ENCODE peak calls at places on chromosomes 2 and 18, in eight cellular contexts. D is body of pancreas; W is posterior vena cava; F is kidney epithelial cell; R is mesothelial cell of epicardium; L is naive thymus-derived CD8-positive, alpha-beta T cell; I is upper lobe of left lung; U is stimulated activated CD8-positive, alpha-beta memory T cell treated with anti-CD3 and anti-CD28 coated beads, Interleukin-12 subunit alpha, Interleukin-12 subunit beta, amount 100 ng/mL, for 4 hours. M is an unnamed sample.

GRCh38 chr18:51621103-51621969 is 423.9 kb upstream of the MEX3C start:
- DNase-seq in D (peak), L (no peak), F (peak), I (peak), R (peak), W (no peak), U (no peak), M (no peak)

GRCh38 chr2:15610430-15610952 is 18.8 kb downstream of the DDX1 start:
- DNase-seq in D (no peak), U (no peak), R (no peak), F (no peak), I (no peak), W (no peak), L (no peak), M (no peak)

GRCh38 chr2:177631702-177632101 is 239.1 kb downstream of the AGPS start:
- DNase-seq in W (no peak), R (no peak), U (no peak), F (no peak), L (no peak), D (no peak), I (no peak), M (no peak)

GRCh38 chr2:144267209-144267608 is 252.7 kb downstream of the ZEB2 start:
- DNase-seq in R (no peak), L (no peak), U (no peak), I (no peak), W (no peak), F (no peak), D (peak), M (no peak)

GRCh38 chr2:150095361-150095760 is 392.1 kb downstream of the RND3 start:
- DNase-seq in U (no peak), L (no peak), D (no peak), I (no peak), W (no peak), F (no peak), R (no peak), M (no peak)

GRCh38 chr2:207768891-207769596 is 662 bp downstream of the FZD5 start:
- DNase-seq in U (no peak), L (peak), D (peak), W (no peak), R (no peak), F (no peak), I (peak), M (no peak)

GRCh38 chr2:48207201-48207641 is 300.9 kb upstream of the FBXO11 start:
- DNase-seq in I (no peak), D (no peak), R (no peak), F (no peak), L (no peak), W (no peak), U (no peak), M (no peak)

GRCh38 chr2:187912956-187913355 is 358.7 kb upstream of the TFPI start:
- DNase-seq in W (no peak), I (no peak), R (no peak), U (no peak), F (no peak), D (no peak), L (no peak), M (no peak)

GRCh38 chr2:190668892-190669291 is 20.0 kb downstream of the NAB1 start:
- DNase-seq in F (no peak), W (no peak), L (no peak), R (no peak), D (no peak), I (no peak), U (no peak), M (no peak)

GRCh38 chr2:8159966-8160603 is 521.8 kb upstream of the ID2 start:
- DNase-seq in U (no peak), D (no peak), W (no peak), R (no peak), F (no peak), L (no peak), I (no peak), M (no peak)